ENCODE peak calls at places on chromosome 9, in four cellular contexts. One of them, this sample, is unnamed.

GRCh38 chr9:123008909-123009308 is 24.6 kb upstream of the GPR21 start:
- DNase-seq in AG10803: no peak
- DNase-seq in iPS-NIHi11: no peak
- DNase-seq in activated naive CD4-positive, alpha-beta T cell: no peak
- DNase-seq in this sample: no peak

GRCh38 chr9:107637421-107638420 is 148.2 kb upstream of the KLF4 start:
- DNase-seq in iPS-NIHi11: peak
- DNase-seq in activated naive CD4-positive, alpha-beta T cell: no peak
- DNase-seq in AG10803: peak
- DNase-seq in this sample: no peak

GRCh38 chr9:13513710-13514444 is 234.4 kb upstream of the MPDZ start:
- DNase-seq in iPS-NIHi11: no peak
- DNase-seq in activated naive CD4-positive, alpha-beta T cell: no peak
- DNase-seq in AG10803: no peak
- DNase-seq in this sample: peak

GRCh38 chr9:132244582-132245455 is 83.0 kb downstream of the NTNG2 start:
- DNase-seq in AG10803: peak
- DNase-seq in iPS-NIHi11: no peak
- DNase-seq in activated naive CD4-positive, alpha-beta T cell: no peak
- DNase-seq in this sample: no peak

GRCh38 chr9:112007575-112008240 is 111.1 kb downstream of the UGCG start:
- DNase-seq in iPS-NIHi11: no peak
- DNase-seq in activated naive CD4-positive, alpha-beta T cell: no peak
- DNase-seq in AG10803: no peak
- DNase-seq in this sample: no peak

GRCh38 chr9:34170252-34170915 is 8.5 kb upstream of the UBAP1 start:
- DNase-seq in activated naive CD4-positive, alpha-beta T cell: no peak
- DNase-seq in iPS-NIHi11: no peak
- DNase-seq in AG10803: no peak
- DNase-seq in this sample: no peak

GRCh38 chr9:33025572-33026347 is 687 bp downstream of the DNAJA1 start:
- DNase-seq in AG10803: peak
- DNase-seq in iPS-NIHi11: peak
- DNase-seq in activated naive CD4-positive, alpha-beta T cell: peak
- DNase-seq in this sample: peak

GRCh38 chr9:89606567-89607311 is 1.9 kb downstream of the GADD45G start:
- DNase-seq in iPS-NIHi11: peak
- DNase-seq in AG10803: no peak
- DNase-seq in activated naive CD4-positive, alpha-beta T cell: no peak
- DNase-seq in this sample: no peak

GRCh38 chr9:132575005-132575609 is 7.3 kb upstream of the BARHL1 start:
- DNase-seq in activated naive CD4-positive, alpha-beta T cell: no peak
- DNase-seq in AG10803: peak
- DNase-seq in iPS-NIHi11: peak
- DNase-seq in this sample: peak

GRCh38 chr9:36317766-36318165 is 59.5 kb upstream of the GNE start:
- DNase-seq in iPS-NIHi11: peak
- DNase-seq in activated naive CD4-positive, alpha-beta T cell: no peak
- DNase-seq in AG10803: no peak
- DNase-seq in this sample: no peak

This sample was measured in NCI-H187.